ENCODE peak calls at places on chromosomes 2 and 18, in six cellular contexts. L is GM12891, O is H1, B is K562, R is GM12878, T is HepG2. Q is an unnamed sample.

GRCh38 chr2:220887271-220887870 is 684.7 kb downstream of the EPHA4 start:
- DNase-seq in L (no peak), O (no peak), B (no peak), R (no peak), T (no peak), Q (no peak)

GRCh38 chr2:226885769-226886435 is 50.0 kb downstream of the RHBDD1 start:
- DNase-seq in L (no peak), O (no peak), B (no peak), R (no peak), T (no peak), Q (no peak)

GRCh38 chr2:99477054-99477453 is 12.8 kb downstream of the REV1 start:
- DNase-seq in L (no peak), O (no peak), B (no peak), R (no peak), T (no peak), Q (no peak)

GRCh38 chr2:206962966-206963365 is 23.6 kb downstream of the CPO start:
- DNase-seq in L (no peak), O (no peak), B (no peak), R (no peak), T (no peak), Q (no peak)

GRCh38 chr2:106157416-106157815 is 36.7 kb downstream of the UXS1 start:
- DNase-seq in L (no peak), O (no peak), B (no peak), R (no peak), T (no peak), Q (no peak)

GRCh38 chr2:182165196-182165595 is 179.5 kb downstream of the PPP1R1C start:
- DNase-seq in L (no peak), O (no peak), B (no peak), R (no peak), T (no peak), Q (no peak)

GRCh38 chr18:46174317-46175039 is 70.3 kb downstream of the HAUS1 start:
- DNase-seq in L (peak), O (peak), B (no peak), R (no peak), T (no peak), Q (peak)

GRCh38 chr2:39150102-39150562 is 29.3 kb upstream of the SOS1 start:
- DNase-seq in L (no peak), O (no peak), B (no peak), R (no peak), T (no peak), Q (no peak)

GRCh38 chr18:48578289-48578688 is 39.5 kb downstream of the CTIF start:
- DNase-seq in L (no peak), O (no peak), B (no peak), R (no peak), T (no peak), Q (no peak)

GRCh38 chr2:52144588-52144987 is 1112.7 kb upstream of the NRXN1 start:
- DNase-seq in L (no peak), O (no peak), B (no peak), R (no peak), T (no peak), Q (no peak)

GRCh38 chr18:75679347-75679746 is 251.8 kb upstream of the SMIM21 start:
- DNase-seq in L (no peak), O (no peak), B (no peak), R (no peak), T (no peak), Q (no peak)

GRCh38 chr2:176652300-176653182 is 383.3 kb downstream of the MTX2 start:
- DNase-seq in L (no peak), O (no peak), B (peak), R (no peak), T (peak), Q (no peak)

GRCh38 chr2:101546376-101547058 is 71.6 kb upstream of the RFX8 start:
- DNase-seq in L (no peak), O (no peak), B (no peak), R (no peak), T (no peak), Q (no peak)

GRCh38 chr18:61831071-61831470 is 61.7 kb downstream of the RNF152 start:
- DNase-seq in L (no peak), O (no peak), B (no peak), R (no peak), T (no peak), Q (no peak)

GRCh38 chr2:240968731-240969624 is 29.4 kb upstream of the SNED1 start:
- DNase-seq in L (no peak), O (no peak), B (no peak), R (no peak), T (peak), Q (no peak)

GRCh38 chr2:52115750-52116149 is 1083.8 kb upstream of the NRXN1 start:
- DNase-seq in L (no peak), O (no peak), B (no peak), R (no peak), T (no peak), Q (no peak)

GRCh38 chr18:63043516-63043915 is 276.1 kb downstream of the BCL2 start:
- DNase-seq in L (no peak), O (no peak), B (no peak), R (no peak), T (no peak), Q (no peak)

GRCh38 chr2:219171231-219171651 is 1.4 kb upstream of the SLC23A3 start:
- DNase-seq in L (no peak), O (peak), B (peak), R (no peak), T (peak), Q (no peak)

GRCh38 chr2:24579053-24579803 is 88.2 kb downstream of the NCOA1 start:
- DNase-seq in L (no peak), O (no peak), B (no peak), R (no peak), T (no peak), Q (no peak)

GRCh38 chr18:45997689-45998088 is 30.6 kb upstream of the EPG5 start:
- DNase-seq in L (peak), O (no peak), B (no peak), R (no peak), T (no peak), Q (peak)

GRCh38 chr2:147345246-147345645 is 499.6 kb upstream of the ACVR2A start:
- DNase-seq in L (no peak), O (no peak), B (no peak), R (no peak), T (no peak), Q (no peak)

GRCh38 chr2:211351998-211352397 is 795.6 kb downstream of the CPS1 start:
- DNase-seq in L (no peak), O (no peak), B (no peak), R (no peak), T (no peak), Q (no peak)

GRCh38 chr2:55620123-55620779 is 2.8 kb upstream of the PPP4R3B start:
- DNase-seq in L (no peak), O (no peak), B (no peak), R (no peak), T (peak), Q (no peak)

GRCh38 chr2:139217641-139218040 is 437.5 kb upstream of the NXPH2 start:
- DNase-seq in L (no peak), O (no peak), B (no peak), R (no peak), T (no peak), Q (no peak)

GRCh38 chr2:206086683-206087350 is 843 bp upstream of the INO80D start:
- DNase-seq in L (no peak), O (no peak), B (no peak), R (no peak), T (peak), Q (no peak)

GRCh38 chr2:174634130-174635014 is 36.8 kb upstream of the WIPF1 start:
- DNase-seq in L (no peak), O (no peak), B (peak), R (peak), T (no peak), Q (peak)

GRCh38 chr2:182432051-182432450 is 5.2 kb upstream of the PDE1A start:
- DNase-seq in L (no peak), O (no peak), B (no peak), R (no peak), T (no peak), Q (no peak)

GRCh38 chr2:134127496-134127895 is 126.4 kb upstream of the MGAT5 start:
- DNase-seq in L (peak), O (no peak), B (no peak), R (no peak), T (no peak), Q (no peak)

GRCh38 chr2:232568161-232568560 is 17.7 kb downstream of the EIF4E2 start:
- DNase-seq in L (no peak), O (no peak), B (no peak), R (no peak), T (no peak), Q (no peak)

GRCh38 chr2:191656389-191656788 is 21.5 kb upstream of the NABP1 start:
- DNase-seq in L (no peak), O (no peak), B (no peak), R (no peak), T (no peak), Q (no peak)

GRCh38 chr2:102063948-102064678 is 72.4 kb downstream of the IL1R2 start:
- DNase-seq in L (no peak), O (no peak), B (peak), R (no peak), T (peak), Q (no peak)

GRCh38 chr2:58140508-58141072 is 94.0 kb downstream of the VRK2 start:
- DNase-seq in L (no peak), O (no peak), B (no peak), R (no peak), T (no peak), Q (no peak)

GRCh38 chr2:40957508-40957907 is 505.6 kb upstream of the SLC8A1 start:
- DNase-seq in L (no peak), O (no peak), B (no peak), R (no peak), T (peak), Q (no peak)

GRCh38 chr2:10835052-10835970 is 22.7 kb upstream of the PDIA6 start:
- DNase-seq in L (peak), O (peak), B (peak), R (no peak), T (peak), Q (peak)

GRCh38 chr18:77505499-77505898 is 255.9 kb downstream of the GALR1 start:
- DNase-seq in L (no peak), O (no peak), B (no peak), R (no peak), T (no peak), Q (no peak)

DNA sequence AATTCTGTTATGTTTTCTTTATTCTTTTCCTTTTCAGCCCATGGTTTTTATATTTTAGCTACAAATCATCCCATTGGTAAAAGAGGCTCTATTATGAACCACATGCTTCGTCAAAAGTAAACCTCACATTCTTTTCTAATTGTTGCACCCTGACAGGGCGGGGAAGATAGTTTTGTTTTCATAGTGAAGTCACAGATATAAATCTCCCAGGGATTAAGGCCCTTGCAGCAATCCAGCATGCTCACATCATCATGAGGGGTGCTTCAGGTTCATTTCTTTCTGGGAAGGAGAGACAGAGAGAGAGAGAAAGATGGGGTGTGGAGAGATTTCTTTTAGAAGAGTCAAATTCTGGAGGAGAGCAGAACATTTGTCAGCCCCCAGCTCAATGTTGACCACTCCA is 124.5 kb upstream of the CDC42EP3 start:
- DNase-seq in L (no peak), O (no peak), B (no peak), R (no peak), T (no peak), Q (no peak)
- TF ChIP-seq TAF1 in L (no peak), O (no peak), B (no peak), R (no peak), T (no peak), Q (no peak)

GRCh38 chr18:35116784-35117318 is 75.6 kb downstream of the MAPRE2 start:
- DNase-seq in L (no peak), O (no peak), B (no peak), R (no peak), T (no peak), Q (no peak)

GRCh38 chr18:35117372-35117771 is 76.2 kb downstream of the MAPRE2 start:
- DNase-seq in L (no peak), O (no peak), B (no peak), R (no peak), T (no peak), Q (no peak)

GRCh38 chr18:35118641-35119040 is 77.4 kb downstream of the MAPRE2 start:
- DNase-seq in L (no peak), O (no peak), B (no peak), R (no peak), T (no peak), Q (no peak)

GRCh38 chr18:35121038-35121437 is 79.8 kb downstream of the MAPRE2 start:
- DNase-seq in L (no peak), O (no peak), B (no peak), R (no peak), T (no peak), Q (no peak)

GRCh38 chr18:35117951-35118411 is 76.8 kb downstream of the MAPRE2 start:
- DNase-seq in L (no peak), O (no peak), B (no peak), R (no peak), T (no peak), Q (no peak)
- TF ChIP-seq POLR2A in L (no peak), O (no peak), B (no peak), R (no peak), T (no peak), Q (no peak)

GRCh38 chr2:2152451-2152850 is 178.6 kb downstream of the MYT1L start:
- DNase-seq in L (no peak), O (no peak), B (no peak), R (no peak), T (no peak), Q (no peak)
- TF ChIP-seq TAF1 in L (no peak), O (no peak), B (no peak), R (no peak), T (no peak), Q (no peak)

GRCh38 chr18:36283448-36283847 is 14.1 kb upstream of the FHOD3 start:
- DNase-seq in L (no peak), O (no peak), B (no peak), R (no peak), T (no peak), Q (no peak)

GRCh38 chr18:36284268-36284667 is 13.2 kb upstream of the FHOD3 start:
- DNase-seq in L (no peak), O (no peak), B (no peak), R (no peak), T (no peak), Q (no peak)

GRCh38 chr18:36287653-36288052 is 9.9 kb upstream of the FHOD3 start:
- DNase-seq in L (no peak), O (no peak), B (no peak), R (no peak), T (no peak), Q (no peak)

GRCh38 chr18:36281941-36282340 is 15.6 kb upstream of the FHOD3 start:
- DNase-seq in L (no peak), O (no peak), B (no peak), R (no peak), T (no peak), Q (no peak)

GRCh38 chr18:36284671-36285295 is 12.7 kb upstream of the FHOD3 start:
- DNase-seq in L (no peak), O (no peak), B (peak), R (peak), T (peak), Q (no peak)
- TF ChIP-seq POLR2A in L (no peak), O (no peak), B (no peak), R (no peak), T (no peak), Q (no peak)

GRCh38 chr2:96414161-96414713 is 78.7 kb downstream of the NCAPH start:
- DNase-seq in L (no peak), O (no peak), B (no peak), R (no peak), T (no peak), Q (no peak)

GRCh38 chr2:96409543-96410184 is 74.1 kb downstream of the NCAPH start:
- DNase-seq in L (no peak), O (no peak), B (no peak), R (no peak), T (no peak), Q (no peak)

GRCh38 chr2:96415684-96416083 is 80.1 kb downstream of the NCAPH start:
- DNase-seq in L (no peak), O (no peak), B (no peak), R (no peak), T (no peak), Q (no peak)

GRCh38 chr2:96412307-96413066 is 76.9 kb downstream of the NCAPH start:
- DNase-seq in L (no peak), O (no peak), B (no peak), R (no peak), T (no peak), Q (no peak)

GRCh38 chr2:96413067-96413722 is 77.6 kb downstream of the NCAPH start:
- DNase-seq in L (no peak), O (no peak), B (no peak), R (no peak), T (peak), Q (no peak)
- TF ChIP-seq TAF1 in L (no peak), O (no peak), B (no peak), R (no peak), T (no peak), Q (no peak)

GRCh38 chr2:96771792-96772618 is 11.3 kb downstream of the CNNM4 start:
- DNase-seq in L (no peak), O (no peak), B (peak), R (no peak), T (no peak), Q (no peak)
- TF ChIP-seq POLR2A in L (no peak), O (no peak), B (no peak), R (no peak), T (no peak), Q (no peak)

GRCh38 chr2:20104900-20105545 is 53.6 kb upstream of the LAPTM4A start:
- DNase-seq in L (no peak), O (no peak), B (no peak), R (no peak), T (no peak), Q (no peak)
- TF ChIP-seq TAF1 in L (no peak), O (no peak), B (no peak), R (no peak), T (no peak), Q (no peak)

GRCh38 chr2:238863749-238864206 is 15.9 kb downstream of the TWIST2 start:
- DNase-seq in L (no peak), O (no peak), B (no peak), R (no peak), T (no peak), Q (no peak)
- TF ChIP-seq POLR2A in L (no peak), O (no peak), B (no peak), R (no peak), T (no peak), Q (no peak)

DNA sequence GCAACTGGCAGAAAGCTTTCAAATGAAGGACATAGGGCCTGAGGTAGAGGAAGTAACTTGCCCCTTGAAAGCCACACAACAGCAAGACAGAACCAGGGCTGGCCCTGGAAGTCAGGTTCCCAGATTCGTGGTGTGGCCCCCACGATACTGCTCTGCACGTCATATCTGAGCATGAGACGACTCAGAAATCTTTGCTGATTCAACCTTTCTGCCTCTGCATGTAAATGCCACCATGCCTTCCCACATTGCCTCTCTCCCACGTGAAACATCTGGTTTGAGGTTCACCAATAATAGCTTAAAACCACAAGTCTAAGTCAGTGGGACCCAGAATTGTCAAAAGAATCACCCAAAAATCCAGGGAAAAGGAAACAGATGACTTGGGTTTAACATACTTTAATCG is 214.0 kb upstream of the TRIB2 start:
- DNase-seq in L (no peak), O (no peak), B (no peak), R (no peak), T (no peak), Q (no peak)
- TF ChIP-seq TAF1 in L (no peak), O (no peak), B (no peak), R (no peak), T (no peak), Q (no peak)

GRCh38 chr2:119584469-119584868 is 40.2 kb downstream of the CFAP221 start:
- DNase-seq in L (no peak), O (no peak), B (no peak), R (no peak), T (no peak), Q (no peak)

GRCh38 chr2:119580550-119581072 is 36.4 kb downstream of the CFAP221 start:
- DNase-seq in L (no peak), O (no peak), B (no peak), R (no peak), T (no peak), Q (no peak)

GRCh38 chr2:119574864-119575263 is 30.6 kb downstream of the CFAP221 start:
- DNase-seq in L (no peak), O (no peak), B (no peak), R (no peak), T (no peak), Q (no peak)

GRCh38 chr2:119575439-119575838 is 31.2 kb downstream of the CFAP221 start:
- DNase-seq in L (no peak), O (no peak), B (no peak), R (no peak), T (no peak), Q (no peak)

DNA sequence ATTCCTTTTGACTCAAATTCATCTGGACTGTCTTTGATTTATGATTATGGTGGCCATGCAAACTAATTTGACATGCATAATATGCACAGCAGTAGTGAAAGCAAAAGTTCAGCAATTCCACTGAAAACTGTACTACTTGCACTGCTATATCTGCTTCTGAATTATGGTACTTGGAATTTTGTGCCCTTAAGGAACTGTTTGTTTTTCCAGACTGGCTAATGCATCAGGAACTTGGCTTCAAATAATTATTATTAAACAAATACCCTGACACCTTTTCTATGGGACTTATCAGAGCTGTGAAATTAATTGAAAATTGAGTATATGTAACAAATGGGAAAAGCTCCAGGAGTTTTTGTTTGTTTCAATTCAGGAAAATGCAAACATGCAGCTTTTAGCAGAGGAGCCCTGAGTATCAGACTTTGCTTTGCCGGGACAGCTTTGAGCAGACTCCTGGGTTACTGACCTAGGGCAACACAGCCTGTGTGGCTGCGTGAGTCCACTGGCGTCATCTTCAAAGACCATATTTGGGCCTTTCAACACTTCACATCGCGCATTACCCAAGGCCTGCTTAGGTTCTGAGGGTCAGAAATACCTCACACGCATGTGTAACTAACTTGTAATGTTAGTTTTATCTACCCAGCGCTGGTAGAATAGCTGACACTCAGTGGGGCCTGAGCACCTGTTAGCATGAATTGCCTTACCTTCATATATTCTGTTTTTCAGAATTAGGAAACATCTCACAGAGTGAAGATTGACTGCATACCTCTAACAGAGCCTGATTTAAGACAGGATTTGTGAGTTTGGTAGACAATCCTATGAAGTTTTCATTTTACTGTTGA is 35.4 kb downstream of the CFAP221 start:
- DNase-seq in L (no peak), O (no peak), B (no peak), R (no peak), T (peak), Q (no peak)
- TF ChIP-seq POLR2A in L (no peak), O (no peak), B (no peak), R (no peak), T (no peak), Q (no peak)